ENCODE peak calls at places on chromosomes 3 and 15, in eight cellular contexts. S is astrocyte, F is NT2/D1, I is endodermal cell, W is neural progenitor cell, Z is mesenchymal stem cell, V is fibroblast of lung, X is H1. C is an unnamed sample.
A peak's percentile ranks its signal among the peaks of the same experiment; 100 is the strongest.

GRCh38 chr3:32401541-32402052 is 9.9 kb downstream of the CMTM7 start:
- DNase-seq in I (peak; percentile 88), F (peak; percentile 39), S (peak; percentile 71), X (peak; percentile 80), V (peak; percentile 82), W (peak; percentile 90), Z (peak; percentile 77), C (peak; percentile 83)

GRCh38 chr3:43765417-43766030 is 74.8 kb downstream of the ABHD5 start:
- DNase-seq in S (peak; percentile 33), V (peak; percentile 52), W (no peak), Z (peak; percentile 21), X (no peak), I (no peak), F (no peak), C (peak; percentile 78)

GRCh38 chr3:161545823-161546222 is 49.2 kb downstream of the OTOL1 start:
- DNase-seq in X (no peak), V (no peak), F (no peak), Z (no peak), W (no peak), I (no peak), S (no peak), C (no peak)

GRCh38 chr15:74626752-74627692 is 11.4 kb downstream of the CLK3 start:
- DNase-seq in V (no peak), I (no peak), X (no peak), S (no peak), Z (no peak), F (no peak), W (no peak), C (no peak)

GRCh38 chr3:193572426-193572908 is 17.8 kb upstream of the ATP13A4 start:
- DNase-seq in S (peak; percentile 34), X (peak; percentile 70), F (peak; percentile 52), V (peak; percentile 51), W (peak; percentile 81), Z (peak; percentile 67), I (peak; percentile 87), C (peak; percentile 82)

GRCh38 chr3:151837057-151837456 is 23.1 kb downstream of the AADAC start:
- DNase-seq in V (peak; percentile 85), F (peak; percentile 43), X (no peak), W (peak; percentile 42), Z (peak; percentile 82), I (peak; percentile 73), S (peak; percentile 80), C (peak; percentile 79)

GRCh38 chr3:45097296-45097883 is 48.8 kb downstream of the CDCP1 start:
- DNase-seq in V (no peak), X (no peak), W (no peak), Z (no peak), I (no peak), F (no peak), S (no peak), C (no peak)

GRCh38 chr3:120102674-120103073 is 8.4 kb upstream of the GSK3B start:
- DNase-seq in F (no peak), V (peak; percentile 23), I (no peak), X (no peak), W (no peak), S (no peak), Z (no peak), C (no peak)

GRCh38 chr3:30597131-30597768 is 9.2 kb upstream of the TGFBR2 start:
- DNase-seq in F (no peak), Z (peak; percentile 70), I (no peak), V (peak; percentile 94), W (no peak), S (peak; percentile 93), X (no peak), C (peak; percentile 76)

GRCh38 chr3:189937302-189938255 is 183.1 kb downstream of the P3H2 start:
- DNase-seq in Z (peak; percentile 76), V (peak; percentile 100), F (peak; percentile 15), W (no peak), X (no peak), S (peak; percentile 100), I (no peak), C (peak; percentile 83)

GRCh38 chr15:101307897-101308603 is 13.0 kb upstream of the SNRPA1 start:
- DNase-seq in S (no peak), I (peak; percentile 34), X (no peak), Z (no peak), V (no peak), F (no peak), W (no peak), C (no peak)

GRCh38 chr3:118228151-118228550 is 806.5 kb downstream of the IGSF11 start:
- DNase-seq in V (no peak), S (no peak), I (no peak), F (no peak), Z (no peak), X (no peak), W (no peak), C (no peak)

GRCh38 chr15:83158393-83158792 is 49.2 kb downstream of the HDGFL3 start:
- DNase-seq in F (no peak), S (peak; percentile 54), X (no peak), W (no peak), I (no peak), Z (no peak), V (peak; percentile 66), C (no peak)

GRCh38 chr3:49930922-49931321 is 1.3 kb upstream of the MON1A start:
- DNase-seq in V (no peak), W (peak; percentile 87), S (no peak), X (peak; percentile 71), Z (no peak), I (peak; percentile 92), F (peak; percentile 63), C (no peak)

GRCh38 chr3:5122741-5123706 is 932 bp downstream of the ARL8B start:
- DNase-seq in F (peak; percentile 28), I (peak; percentile 85), V (peak; percentile 78), S (peak; percentile 75), Z (peak; percentile 86), W (peak; percentile 82), X (peak; percentile 67), C (peak; percentile 80)

GRCh38 chr15:73956276-73957086 is 30.2 kb downstream of the LOXL1 start:
- DNase-seq in S (peak; percentile 96), X (no peak), F (no peak), Z (peak; percentile 78), W (no peak), I (no peak), V (peak; percentile 98), C (peak; percentile 81)

GRCh38 chr3:183537295-183537730 is 18.2 kb downstream of the KLHL6 start:
- DNase-seq in V (peak; percentile 79), I (no peak), W (no peak), S (peak; percentile 70), Z (peak; percentile 54), X (no peak), F (no peak), C (peak; percentile 72)

GRCh38 chr3:120192159-120192558 is 92.9 kb downstream of the GPR156 start:
- DNase-seq in X (no peak), W (no peak), V (peak; percentile 63), I (no peak), Z (no peak), F (no peak), S (peak; percentile 52), C (no peak)

GRCh38 chr3:187098925-187099512 is 40.3 kb downstream of the RPL39L start:
- DNase-seq in W (no peak), X (no peak), V (no peak), F (no peak), Z (peak; percentile 28), S (no peak), I (no peak), C (no peak)

GRCh38 chr3:194540268-194540937 is 53.6 kb upstream of the ATP13A3 start:
- DNase-seq in F (no peak), Z (no peak), I (no peak), W (no peak), X (no peak), V (no peak), S (no peak), C (no peak)

GRCh38 chr3:104596054-104596453 is 770.7 kb upstream of the ALCAM start:
- DNase-seq in X (no peak), F (no peak), S (no peak), V (no peak), Z (no peak), I (no peak), W (no peak), C (peak; percentile 45)

GRCh38 chr3:16377196-16377595 is 112.2 kb downstream of the OXNAD1 start:
- DNase-seq in F (no peak), I (no peak), S (no peak), W (no peak), Z (no peak), V (no peak), X (no peak), C (no peak)
- H3K4me3 ChIP-seq in F (no peak overlapping the region), I (peak overlapping the region; percentile 7), S (no peak overlapping the region), W (no peak overlapping the region), Z (no peak overlapping the region), V (no peak overlapping the region), X (no peak overlapping the region), C (no peak overlapping the region)

DNA sequence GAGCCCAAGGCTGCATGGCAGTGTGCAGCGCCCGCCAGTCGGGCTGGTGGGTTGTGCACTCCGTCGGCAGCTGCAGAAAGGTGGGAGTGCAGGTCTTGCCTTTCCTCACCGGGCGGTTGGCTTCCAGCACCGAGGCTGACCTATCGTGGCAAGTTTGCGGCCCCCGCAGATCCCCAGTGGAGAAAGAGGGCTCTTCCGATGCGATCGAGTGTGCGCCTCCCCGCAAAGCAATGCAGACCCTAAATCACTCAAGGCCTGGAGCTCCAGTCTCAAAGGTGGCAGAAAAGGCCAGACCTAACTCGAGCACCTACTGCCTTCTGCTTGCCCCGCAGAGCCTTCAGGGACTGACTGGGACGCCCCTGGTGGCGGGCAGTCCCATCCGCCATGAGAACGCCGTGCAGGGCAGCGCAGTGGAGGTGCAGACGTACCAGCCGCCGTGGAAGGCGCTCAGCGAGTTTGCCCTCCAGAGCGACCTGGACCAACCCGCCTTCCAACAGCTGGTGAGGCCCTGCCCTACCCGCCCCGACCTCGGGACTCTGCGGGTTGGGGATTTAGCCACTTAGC is 4.3 kb downstream of the ISL2 start:
- DNase-seq in S (no peak), V (no peak), I (peak; percentile 88), X (peak; percentile 78), Z (no peak), F (no peak), W (peak; percentile 83), C (peak; percentile 21)
- H3K4me1 ChIP-seq in S (peaks cover 12% of the 10 kb centered on the region), V (no peaks in the 10 kb centered on the region), I (peaks cover 3% of the 10 kb centered on the region), X (peaks cover 41% of the 10 kb centered on the region), Z (peaks cover 46% of the 10 kb centered on the region), F (peaks cover 21% of the 10 kb centered on the region), W (peaks cover 23% of the 10 kb centered on the region), C (peaks cover 15% of the 10 kb centered on the region)

GRCh38 chr3:124269619-124270018 is 277.7 kb upstream of the ROPN1 start:
- DNase-seq in Z (no peak), W (no peak), F (no peak), S (no peak), I (no peak), X (no peak), V (no peak), C (no peak)
- H3K9ac ChIP-seq in Z (no peak overlapping the region), W (no peak overlapping the region), F (no peak overlapping the region), S (no peak overlapping the region), I (no peak overlapping the region), X (no peak overlapping the region), V (no peak overlapping the region), C (no peak overlapping the region)

GRCh38 chr15:85687329-85687728 is 107.4 kb downstream of the KLHL25 start:
- DNase-seq in V (no peak), Z (no peak), I (no peak), W (no peak), X (no peak), S (no peak), F (no peak), C (no peak)
- H3K4me3 ChIP-seq in V (no peak overlapping the region), Z (no peak overlapping the region), I (no peak overlapping the region), W (no peak overlapping the region), X (no peak overlapping the region), S (no peak overlapping the region), F (no peak overlapping the region), C (no peak overlapping the region)

DNA sequence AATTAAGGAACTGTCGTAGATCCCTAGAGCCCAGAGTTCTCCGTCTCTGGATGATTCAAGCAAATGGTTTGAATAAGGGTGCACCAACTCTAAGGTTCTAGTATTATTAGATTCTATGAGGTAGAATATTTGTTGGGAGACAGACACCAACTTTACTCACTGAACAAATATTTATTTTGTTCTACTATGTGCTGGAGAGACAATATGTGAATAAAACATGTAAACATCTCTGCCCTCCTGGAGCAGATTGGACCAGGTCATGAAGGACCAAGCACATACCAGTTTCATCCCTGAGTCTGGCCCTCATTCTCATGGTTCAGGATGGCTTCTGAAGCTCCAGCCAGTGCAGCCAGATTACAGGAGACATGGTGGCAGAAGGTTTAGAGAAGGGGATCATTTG is 129.8 kb downstream of the MITF start:
- DNase-seq in Z (no peak), I (no peak), W (no peak), S (no peak), V (no peak), X (no peak), F (no peak), C (no peak)
- H3K4me1 ChIP-seq in Z (peaks cover 10% of the 10 kb centered on the region), I (peaks cover 8% of the 10 kb centered on the region), W (no peaks in the 10 kb centered on the region), S (peaks cover 15% of the 10 kb centered on the region), V (peaks cover 14% of the 10 kb centered on the region), X (no peaks in the 10 kb centered on the region), F (no peaks in the 10 kb centered on the region), C (peaks cover 39% of the 10 kb centered on the region)

C was measured in adipocyte.